ENCODE peak calls at places on chromosomes 1 and 21, in five cellular contexts. One of them, this sample, is unnamed.

GRCh38 chr1:187627516-187627915 is 798.8 kb downstream of the PLA2G4A start:
- DNase-seq in H9: no peak
- DNase-seq in GM13976: no peak
- DNase-seq in lower leg skin: no peak
- DNase-seq in adrenal gland: no peak
- DNase-seq in this sample: no peak

GRCh38 chr1:86713477-86713876 is 9.1 kb downstream of the SH3GLB1 start:
- DNase-seq in H9: no peak
- DNase-seq in GM13976: no peak
- DNase-seq in lower leg skin: no peak
- DNase-seq in adrenal gland: no peak
- DNase-seq in this sample: no peak

GRCh38 chr1:41239988-41240610 is 2.0 kb downstream of the SCMH1 start:
- DNase-seq in H9: no peak
- DNase-seq in GM13976: no peak
- DNase-seq in lower leg skin: no peak
- DNase-seq in adrenal gland: no peak
- DNase-seq in this sample: no peak

GRCh38 chr1:93616996-93617669 is 64.5 kb downstream of the BCAR3 start:
- DNase-seq in H9: no peak
- DNase-seq in GM13976: no peak
- DNase-seq in lower leg skin: no peak
- DNase-seq in adrenal gland: peak
- DNase-seq in this sample: peak

GRCh38 chr1:3547055-3548005 is 64.0 kb downstream of the MEGF6 start:
- DNase-seq in H9: peak
- DNase-seq in GM13976: no peak
- DNase-seq in lower leg skin: no peak
- DNase-seq in adrenal gland: no peak
- DNase-seq in this sample: no peak

GRCh38 chr21:36461918-36462486 is 17.9 kb downstream of the CLDN14 start:
- DNase-seq in H9: no peak
- DNase-seq in GM13976: no peak
- DNase-seq in lower leg skin: no peak
- DNase-seq in adrenal gland: no peak
- DNase-seq in this sample: no peak

GRCh38 chr1:183278736-183279591 is 92.9 kb downstream of the LAMC2 start:
- DNase-seq in H9: no peak
- DNase-seq in GM13976: no peak
- DNase-seq in lower leg skin: no peak
- DNase-seq in adrenal gland: no peak
- DNase-seq in this sample: no peak

GRCh38 chr1:226973371-226973897 is 33.3 kb downstream of the COQ8A start:
- DNase-seq in H9: no peak
- DNase-seq in GM13976: no peak
- DNase-seq in lower leg skin: peak
- DNase-seq in adrenal gland: peak
- DNase-seq in this sample: peak

GRCh38 chr1:109975718-109976117 is 8.8 kb upstream of the AHCYL1 start:
- DNase-seq in H9: no peak
- DNase-seq in GM13976: no peak
- DNase-seq in lower leg skin: no peak
- DNase-seq in adrenal gland: no peak
- DNase-seq in this sample: no peak

GRCh38 chr1:94095112-94095637 is 25.8 kb downstream of the ABCA4 start:
- DNase-seq in H9: no peak
- DNase-seq in GM13976: no peak
- DNase-seq in lower leg skin: peak
- DNase-seq in adrenal gland: peak
- DNase-seq in this sample: peak

GRCh38 chr1:18199462-18199861 is 91.9 kb downstream of the IGSF21 start:
- DNase-seq in H9: peak
- DNase-seq in GM13976: no peak
- DNase-seq in lower leg skin: no peak
- DNase-seq in adrenal gland: no peak
- DNase-seq in this sample: no peak

GRCh38 chr1:57489342-57490036 is 65.6 kb upstream of the DAB1 start:
- DNase-seq in H9: no peak
- DNase-seq in GM13976: no peak
- DNase-seq in lower leg skin: no peak
- DNase-seq in adrenal gland: no peak
- DNase-seq in this sample: no peak

GRCh38 chr1:49416758-49417157 is 607.0 kb downstream of the AGBL4 start:
- DNase-seq in H9: no peak
- DNase-seq in GM13976: no peak
- DNase-seq in lower leg skin: no peak
- DNase-seq in adrenal gland: no peak
- DNase-seq in this sample: no peak

GRCh38 chr1:176694713-176695112 is 231.7 kb downstream of the PAPPA2 start:
- DNase-seq in H9: no peak
- DNase-seq in GM13976: no peak
- DNase-seq in lower leg skin: no peak
- DNase-seq in adrenal gland: no peak
- DNase-seq in this sample: no peak

GRCh38 chr1:23651069-23651808 is 40.4 kb upstream of the RPL11 start:
- DNase-seq in H9: no peak
- DNase-seq in GM13976: no peak
- DNase-seq in lower leg skin: no peak
- DNase-seq in adrenal gland: peak
- DNase-seq in this sample: no peak

GRCh38 chr1:6727535-6727934 is 25.9 kb upstream of the DNAJC11 start:
- DNase-seq in H9: peak
- DNase-seq in GM13976: peak
- DNase-seq in lower leg skin: no peak
- DNase-seq in adrenal gland: peak
- DNase-seq in this sample: no peak

GRCh38 chr1:229003233-229004031 is 267.5 kb upstream of the RAB4A start:
- DNase-seq in H9: no peak
- DNase-seq in GM13976: no peak
- DNase-seq in lower leg skin: peak
- DNase-seq in adrenal gland: no peak
- DNase-seq in this sample: no peak

GRCh38 chr1:36321119-36321951 is 2.1 kb downstream of the EVA1B start:
- DNase-seq in H9: peak
- DNase-seq in GM13976: peak
- DNase-seq in lower leg skin: peak
- DNase-seq in adrenal gland: peak
- DNase-seq in this sample: peak

GRCh38 chr21:35697321-35697808 is 363.0 kb downstream of the SETD4 start:
- DNase-seq in H9: no peak
- DNase-seq in GM13976: no peak
- DNase-seq in lower leg skin: peak
- DNase-seq in adrenal gland: peak
- DNase-seq in this sample: peak

GRCh38 chr1:101081496-101082282 is 56.1 kb upstream of the DPH5 start:
- DNase-seq in H9: no peak
- DNase-seq in GM13976: peak
- DNase-seq in lower leg skin: no peak
- DNase-seq in adrenal gland: no peak
- DNase-seq in this sample: no peak

GRCh38 chr1:44970317-44970716 is 16.1 kb downstream of the EIF2B3 start:
- DNase-seq in H9: no peak
- DNase-seq in GM13976: no peak
- DNase-seq in lower leg skin: no peak
- DNase-seq in adrenal gland: no peak
- DNase-seq in this sample: no peak

GRCh38 chr1:38420666-38421065 is 374.1 kb upstream of the POU3F1 start:
- DNase-seq in H9: no peak
- DNase-seq in GM13976: no peak
- DNase-seq in lower leg skin: no peak
- DNase-seq in adrenal gland: no peak
- DNase-seq in this sample: no peak

GRCh38 chr1:161884475-161884874 is 118.4 kb downstream of the ATF6 start:
- DNase-seq in H9: no peak
- DNase-seq in GM13976: no peak
- DNase-seq in lower leg skin: no peak
- DNase-seq in adrenal gland: no peak
- DNase-seq in this sample: no peak

GRCh38 chr1:92752719-92753118 is 32.2 kb downstream of the EVI5 start:
- DNase-seq in H9: no peak
- DNase-seq in GM13976: no peak
- DNase-seq in lower leg skin: no peak
- DNase-seq in adrenal gland: no peak
- DNase-seq in this sample: no peak

GRCh38 chr1:154911691-154912550 is 24.6 kb downstream of the PMVK start:
- DNase-seq in H9: no peak
- DNase-seq in GM13976: no peak
- DNase-seq in lower leg skin: no peak
- DNase-seq in adrenal gland: no peak
- DNase-seq in this sample: no peak

GRCh38 chr1:154902920-154903566 is 33.0 kb upstream of the KCNN3 start:
- DNase-seq in H9: no peak
- DNase-seq in GM13976: no peak
- DNase-seq in lower leg skin: peak
- DNase-seq in adrenal gland: no peak
- DNase-seq in this sample: no peak

GRCh38 chr1:154910851-154911250 is 25.7 kb downstream of the PMVK start:
- DNase-seq in H9: no peak
- DNase-seq in GM13976: no peak
- DNase-seq in lower leg skin: peak
- DNase-seq in adrenal gland: no peak
- DNase-seq in this sample: no peak

GRCh38 chr1:154908937-154909336 is 27.6 kb downstream of the PMVK start:
- DNase-seq in H9: no peak
- DNase-seq in GM13976: no peak
- DNase-seq in lower leg skin: peak
- DNase-seq in adrenal gland: no peak
- DNase-seq in this sample: no peak

DNA sequence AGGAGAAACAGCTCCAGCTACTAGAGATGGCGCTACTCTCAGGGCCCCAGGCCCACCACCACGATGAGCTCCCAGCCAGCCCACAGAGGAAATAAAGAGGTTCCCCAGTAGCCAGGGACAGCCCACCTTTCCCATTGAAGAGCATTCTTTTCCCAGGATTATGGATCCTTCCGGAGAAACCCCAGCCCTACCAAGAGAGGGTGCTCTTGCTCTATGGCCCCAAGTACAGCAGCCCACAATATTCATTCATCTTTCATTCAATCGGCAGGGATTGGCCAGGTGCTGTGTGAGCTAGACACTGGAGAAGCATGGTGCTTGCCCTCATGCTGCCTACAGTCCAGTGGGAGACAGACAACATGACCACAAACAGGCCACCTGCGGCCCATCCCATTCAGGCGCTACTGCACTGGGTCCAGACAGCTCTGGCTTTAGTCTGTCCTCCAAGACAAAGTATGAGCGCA is 29.9 kb downstream of the PMVK start:
- DNase-seq in H9: no peak
- DNase-seq in GM13976: no peak
- DNase-seq in lower leg skin: peak
- DNase-seq in adrenal gland: peak
- DNase-seq in this sample: no peak
- TF ChIP-seq CTCF in H9: peak
- TF ChIP-seq CTCF in GM13976: peak
- TF ChIP-seq CTCF in lower leg skin: no peak
- TF ChIP-seq CTCF in adrenal gland: peak
- TF ChIP-seq CTCF in this sample: no peak

GRCh38 chr21:20875741-20876140 is 122.5 kb upstream of the NCAM2 start:
- DNase-seq in H9: no peak
- DNase-seq in GM13976: no peak
- DNase-seq in lower leg skin: no peak
- DNase-seq in adrenal gland: no peak
- DNase-seq in this sample: no peak
- TF ChIP-seq CTCF in H9: peak
- TF ChIP-seq CTCF in GM13976: no peak
- TF ChIP-seq CTCF in lower leg skin: no peak
- TF ChIP-seq CTCF in adrenal gland: no peak
- TF ChIP-seq CTCF in this sample: no peak

GRCh38 chr1:219805191-219805590 is 123.2 kb downstream of the SLC30A10 start:
- DNase-seq in H9: no peak
- DNase-seq in GM13976: no peak
- DNase-seq in lower leg skin: no peak
- DNase-seq in adrenal gland: no peak
- DNase-seq in this sample: no peak
- TF ChIP-seq CTCF in H9: no peak
- TF ChIP-seq CTCF in GM13976: no peak
- TF ChIP-seq CTCF in lower leg skin: no peak
- TF ChIP-seq CTCF in adrenal gland: no peak
- TF ChIP-seq CTCF in this sample: no peak

GRCh38 chr1:230950404-230950803 is 28.3 kb downstream of the TTC13 start:
- DNase-seq in H9: no peak
- DNase-seq in GM13976: no peak
- DNase-seq in lower leg skin: no peak
- DNase-seq in adrenal gland: no peak
- DNase-seq in this sample: no peak

GRCh38 chr1:230943048-230943593 is 35.5 kb downstream of the TTC13 start:
- DNase-seq in H9: no peak
- DNase-seq in GM13976: no peak
- DNase-seq in lower leg skin: no peak
- DNase-seq in adrenal gland: no peak
- DNase-seq in this sample: no peak

GRCh38 chr1:230948301-230948700 is 30.4 kb downstream of the TTC13 start:
- DNase-seq in H9: no peak
- DNase-seq in GM13976: no peak
- DNase-seq in lower leg skin: no peak
- DNase-seq in adrenal gland: no peak
- DNase-seq in this sample: no peak

DNA sequence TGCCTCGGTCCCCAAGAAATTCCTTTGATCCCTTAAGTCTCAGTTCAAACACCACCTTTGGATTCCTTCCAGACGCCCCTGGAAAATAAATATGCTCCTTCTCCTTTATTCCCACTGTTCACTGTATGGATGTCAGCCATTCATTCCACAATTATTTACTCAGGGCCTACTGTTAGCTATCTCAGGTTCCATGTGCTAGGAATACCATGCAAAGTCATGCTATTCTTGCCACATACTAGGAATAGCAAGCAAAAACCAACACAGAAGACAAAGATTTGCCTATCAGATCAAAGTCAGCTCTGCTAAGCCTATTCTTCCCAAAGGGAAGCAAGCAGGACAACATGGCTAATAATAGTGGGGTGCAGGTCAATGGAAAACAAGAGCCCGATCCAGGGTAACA is 29.8 kb downstream of the TTC13 start:
- DNase-seq in H9: no peak
- DNase-seq in GM13976: no peak
- DNase-seq in lower leg skin: no peak
- DNase-seq in adrenal gland: no peak
- DNase-seq in this sample: no peak
- TF ChIP-seq CTCF in H9: no peak
- TF ChIP-seq CTCF in GM13976: no peak
- TF ChIP-seq CTCF in lower leg skin: no peak
- TF ChIP-seq CTCF in adrenal gland: no peak
- TF ChIP-seq CTCF in this sample: no peak

DNA sequence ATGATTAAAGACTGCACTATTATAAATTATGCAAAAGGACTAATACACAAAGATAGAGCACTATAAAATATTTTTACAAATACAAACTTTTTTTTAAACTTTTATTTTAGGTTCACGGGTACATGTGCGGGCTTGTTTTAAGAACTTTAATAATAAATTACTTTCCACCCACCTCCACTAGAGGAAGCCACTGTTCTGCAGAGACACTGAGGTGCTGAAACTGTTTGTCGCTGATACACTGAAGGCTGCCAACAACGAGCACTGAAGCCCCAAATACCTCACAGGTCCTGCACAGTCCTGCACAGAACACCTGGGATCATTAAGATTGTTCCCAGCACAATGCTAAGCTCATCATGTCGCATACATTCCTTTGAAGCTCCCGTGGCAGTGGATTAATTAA is 19.9 kb downstream of the COA6 start:
- DNase-seq in H9: no peak
- DNase-seq in GM13976: no peak
- DNase-seq in lower leg skin: no peak
- DNase-seq in adrenal gland: no peak
- DNase-seq in this sample: no peak
- TF ChIP-seq CTCF in H9: no peak
- TF ChIP-seq CTCF in GM13976: no peak
- TF ChIP-seq CTCF in lower leg skin: no peak
- TF ChIP-seq CTCF in adrenal gland: no peak
- TF ChIP-seq CTCF in this sample: no peak